ENCODE peak calls at places on chromosomes 11 and 22, in nine cellular contexts. D is GM06990; S is pancreas; I is GM12878; H is fibroblast of villous mesenchyme; F is coronary artery; R is CD8-positive, alpha-beta T cell; Q is PC-9; P is upper lobe of right lung. C is an unnamed sample.

GRCh38 chr22:19120829-19121630 is 1.2 kb downstream of the DGCR2 start:
- DNase-seq in D (no peak), S (peak; percentile 65), I (no peak), H (peak; percentile 44), F (no peak), R (no peak), Q (peak; percentile 71), P (peak; percentile 79), C (peak; percentile 27)

GRCh38 chr11:126808851-126809250 is 191.7 kb downstream of the KIRREL3 start:
- DNase-seq in D (no peak), S (no peak), I (no peak), H (no peak), F (no peak), R (no peak), Q (no peak), P (no peak), C (peak; percentile 19)

GRCh38 chr11:106344392-106344791 is 266.9 kb downstream of the AASDHPPT start:
- DNase-seq in D (no peak), S (no peak), I (no peak), H (peak; percentile 81), F (no peak), R (no peak), Q (no peak), P (no peak), C (peak; percentile 73)

GRCh38 chr11:113494021-113494420 is 18.8 kb upstream of the DRD2 start:
- DNase-seq in D (no peak), S (no peak), I (no peak), H (no peak), F (peak; percentile 21), R (no peak), Q (no peak), P (no peak), C (no peak)

GRCh38 chr11:21405403-21405802 is 736.0 kb downstream of the NELL1 start:
- DNase-seq in D (no peak), S (no peak), I (no peak), H (no peak), F (no peak), R (no peak), Q (no peak), P (no peak), C (no peak)

GRCh38 chr11:59680287-59681154 is 11.7 kb upstream of the PATL1 start:
- DNase-seq in D (peak; percentile 30), S (peak; percentile 73), I (peak; percentile 20), H (peak; percentile 94), F (no peak), R (peak; percentile 31), Q (peak; percentile 65), P (peak; percentile 78), C (peak; percentile 82)

GRCh38 chr11:73414977-73415492 is 38.8 kb downstream of the RELT start:
- DNase-seq in D (no peak), S (no peak), I (peak; percentile 38), H (peak; percentile 90), F (no peak), R (no peak), Q (no peak), P (no peak), C (peak; percentile 62)

GRCh38 chr11:62889126-62889483 is 8.4 kb downstream of the SLC3A2 start:
- DNase-seq in D (no peak), S (no peak), I (no peak), H (no peak), F (no peak), R (no peak), Q (no peak), P (no peak), C (no peak)

GRCh38 chr11:107752954-107753822 is 41.3 kb upstream of the SLN start:
- DNase-seq in D (no peak), S (no peak), I (no peak), H (no peak), F (no peak), R (no peak), Q (no peak), P (no peak), C (no peak)

GRCh38 chr11:107747622-107748021 is 35.8 kb upstream of the SLN start:
- DNase-seq in D (no peak), S (no peak), I (no peak), H (peak; percentile 31), F (no peak), R (no peak), Q (no peak), P (no peak), C (no peak)

GRCh38 chr11:107751082-107751481 is 39.2 kb upstream of the SLN start:
- DNase-seq in D (no peak), S (no peak), I (no peak), H (no peak), F (no peak), R (no peak), Q (no peak), P (no peak), C (no peak)

GRCh38 chr11:107752508-107752907 is 40.7 kb upstream of the SLN start:
- DNase-seq in D (no peak), S (no peak), I (no peak), H (no peak), F (no peak), R (no peak), Q (no peak), P (no peak), C (no peak)

GRCh38 chr11:107750313-107750712 is 38.5 kb upstream of the SLN start:
- DNase-seq in D (no peak), S (no peak), I (no peak), H (no peak), F (no peak), R (no peak), Q (no peak), P (no peak), C (no peak)
- H3K4me3 ChIP-seq in D (no peak overlapping the region), S (no peak overlapping the region), I (no peak overlapping the region), H (no peak overlapping the region), F (no peak overlapping the region), R (no peak overlapping the region), Q (no peak overlapping the region), P (no peak overlapping the region), C (no peak overlapping the region)

GRCh38 chr11:96180341-96180740 is 162.7 kb downstream of the MAML2 start:
- DNase-seq in D (no peak), S (no peak), I (no peak), H (no peak), F (no peak), R (no peak), Q (no peak), P (no peak), C (no peak)

GRCh38 chr11:96178014-96178745 is 164.8 kb downstream of the MAML2 start:
- DNase-seq in D (no peak), S (no peak), I (no peak), H (peak; percentile 78), F (no peak), R (no peak), Q (no peak), P (no peak), C (no peak)

GRCh38 chr11:96179905-96180304 is 163.1 kb downstream of the MAML2 start:
- DNase-seq in D (no peak), S (no peak), I (no peak), H (no peak), F (no peak), R (no peak), Q (no peak), P (no peak), C (no peak)

GRCh38 chr11:96173906-96174305 is 169.1 kb downstream of the MAML2 start:
- DNase-seq in D (no peak), S (no peak), I (no peak), H (no peak), F (no peak), R (no peak), Q (no peak), P (no peak), C (no peak)

DNA sequence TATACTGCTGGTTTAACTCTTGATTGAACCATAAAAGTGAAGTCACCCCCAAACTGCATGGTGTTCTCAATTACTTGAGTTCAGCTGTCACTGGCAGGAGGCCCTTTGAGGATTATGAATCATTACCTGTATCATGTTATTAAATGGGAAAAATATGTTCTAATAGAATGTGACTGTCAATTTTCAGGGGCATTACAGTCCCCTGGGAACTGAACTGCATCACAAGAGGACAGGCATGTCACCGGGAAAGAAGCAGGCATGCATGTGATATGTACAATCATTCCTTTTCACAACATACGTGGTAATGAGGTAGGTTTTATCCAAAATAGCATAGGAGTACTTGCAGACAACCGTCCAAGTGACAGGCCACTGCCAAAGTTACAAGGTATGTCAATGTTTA is 165.9 kb downstream of the MAML2 start:
- DNase-seq in D (no peak), S (no peak), I (no peak), H (no peak), F (no peak), R (no peak), Q (no peak), P (no peak), C (no peak)
- TF ChIP-seq CTCF in D (no peak), S (no peak), I (no peak), H (no peak), F (no peak), R (no peak), Q (no peak), P (no peak), C (no peak)

GRCh38 chr11:60701509-60701818 is 2.1 kb downstream of the MS4A8 start:
- DNase-seq in D (no peak), S (no peak), I (no peak), H (no peak), F (no peak), R (no peak), Q (no peak), P (no peak), C (no peak)

GRCh38 chr11:60700689-60701508 is 1.5 kb downstream of the MS4A8 start:
- DNase-seq in D (no peak), S (no peak), I (no peak), H (no peak), F (no peak), R (no peak), Q (peak; percentile 19), P (no peak), C (no peak)

GRCh38 chr11:60703374-60703773 is 4.0 kb downstream of the MS4A8 start:
- DNase-seq in D (no peak), S (peak; percentile 81), I (no peak), H (no peak), F (no peak), R (no peak), Q (no peak), P (no peak), C (no peak)

DNA sequence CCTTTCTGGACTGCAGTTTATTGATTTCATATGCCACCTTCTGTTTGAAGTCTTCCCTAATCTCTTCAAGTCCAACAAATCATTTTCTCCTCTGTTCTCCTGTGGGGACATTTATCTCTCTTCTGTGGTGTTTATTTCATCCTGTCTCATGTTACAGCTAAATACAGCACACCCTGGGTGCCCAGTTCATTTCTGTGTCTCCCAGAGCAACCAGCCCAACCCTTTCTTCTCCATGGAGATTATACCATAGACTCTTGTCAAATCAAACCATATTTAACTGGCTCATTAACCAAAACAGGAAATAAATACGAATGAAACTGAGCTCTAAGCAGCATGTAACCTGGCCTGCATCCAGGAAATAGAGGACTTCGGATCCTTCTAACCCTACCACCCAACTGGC is at the start of gene MS4A8:
- DNase-seq in D (no peak), S (no peak), I (no peak), H (no peak), F (no peak), R (no peak), Q (no peak), P (no peak), C (no peak)
- H3K4me3 ChIP-seq in D (no peak within 1 kb of the TSS), S (no peak within 1 kb of the TSS), I (no peak within 1 kb of the TSS), H (no peak within 1 kb of the TSS), F (no peak within 1 kb of the TSS), R (no peak within 1 kb of the TSS), Q (no peak within 1 kb of the TSS), P (no peak within 1 kb of the TSS), C (no peak within 1 kb of the TSS)

DNA sequence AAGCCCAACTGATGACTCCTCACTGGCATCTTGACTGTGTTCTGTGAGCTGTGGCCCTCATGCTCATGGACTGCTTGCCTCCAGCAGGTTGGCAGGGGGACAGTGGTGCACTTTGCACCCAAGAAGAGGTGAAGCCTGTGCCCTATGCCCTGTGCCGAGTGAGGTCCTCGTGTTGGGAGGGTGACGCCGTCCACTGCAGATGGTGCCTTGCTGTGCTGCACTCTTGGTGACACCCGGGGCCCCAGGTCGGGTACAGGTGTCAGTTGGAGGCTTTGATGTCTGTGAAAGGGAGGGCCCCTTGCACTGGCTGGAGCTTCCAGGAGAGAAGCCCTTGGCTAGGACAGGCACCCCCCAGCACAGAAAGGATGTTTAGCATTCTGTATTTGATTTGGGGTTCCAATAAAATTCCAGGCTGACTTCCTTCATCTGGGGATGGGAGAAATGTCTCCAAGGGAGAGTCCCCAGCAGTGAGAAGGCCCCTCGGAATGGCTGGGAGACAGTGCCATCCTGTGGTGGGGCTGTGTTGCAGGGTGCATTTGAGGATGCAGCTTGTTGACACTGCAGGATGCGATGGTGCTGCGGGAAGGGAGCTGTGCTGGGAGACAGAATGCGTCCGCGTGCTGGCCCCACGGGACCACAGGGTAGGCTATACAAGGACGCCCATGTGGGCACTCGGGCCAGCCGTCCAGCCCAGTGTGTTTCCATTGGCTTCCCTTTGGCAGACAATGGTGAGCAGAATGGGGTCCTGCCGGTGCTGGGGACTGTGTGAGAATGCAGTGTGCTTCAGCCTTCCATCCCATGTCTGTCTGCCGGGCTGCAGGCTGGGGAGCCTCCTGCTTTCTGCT is 2.5 kb upstream of the ZDHHC8 start:
- DNase-seq in D (no peak), S (no peak), I (no peak), H (peak; percentile 30), F (no peak), R (no peak), Q (peak; percentile 35), P (no peak), C (no peak)
- TF ChIP-seq CTCF in D (peak; percentile 56), S (no peak), I (peak; percentile 64), H (peak; percentile 45), F (no peak), R (peak; percentile 51), Q (peak; percentile 45), P (peak; percentile 20), C (peak; percentile 44)